ENCODE peak calls at places on chromosomes 7 and 10, in eight cellular contexts. One of them, this sample, is unnamed.

GRCh38 chr7:12686234-12686893 is 1.1 kb upstream of the ARL4A start:
- DNase-seq in AG09319: peak
- DNase-seq in T-helper 2 cell: peak
- DNase-seq in ELF-1: peak
- DNase-seq in AML-193: peak
- DNase-seq in skeletal muscle cell: no peak
- DNase-seq in thyroid gland: peak
- DNase-seq in NB4: peak
- DNase-seq in this sample: no peak

GRCh38 chr7:148773344-148773743 is 74.6 kb downstream of the CUL1 start:
- DNase-seq in AG09319: no peak
- DNase-seq in T-helper 2 cell: peak
- DNase-seq in ELF-1: no peak
- DNase-seq in AML-193: no peak
- DNase-seq in skeletal muscle cell: no peak
- DNase-seq in thyroid gland: no peak
- DNase-seq in NB4: peak
- DNase-seq in this sample: peak

GRCh38 chr7:138129551-138130165 is 53.4 kb downstream of the AKR1D1 start:
- DNase-seq in AG09319: no peak
- DNase-seq in T-helper 2 cell: no peak
- DNase-seq in ELF-1: no peak
- DNase-seq in AML-193: no peak
- DNase-seq in skeletal muscle cell: no peak
- DNase-seq in thyroid gland: no peak
- DNase-seq in NB4: no peak
- DNase-seq in this sample: no peak

GRCh38 chr7:40015790-40016296 is 65.8 kb downstream of the CDK13 start:
- DNase-seq in AG09319: no peak
- DNase-seq in T-helper 2 cell: no peak
- DNase-seq in ELF-1: no peak
- DNase-seq in AML-193: peak
- DNase-seq in skeletal muscle cell: no peak
- DNase-seq in thyroid gland: peak
- DNase-seq in NB4: peak
- DNase-seq in this sample: no peak

GRCh38 chr10:57943701-57944100 is 324.0 kb downstream of the IPMK start:
- DNase-seq in AG09319: no peak
- DNase-seq in T-helper 2 cell: no peak
- DNase-seq in ELF-1: no peak
- DNase-seq in AML-193: no peak
- DNase-seq in skeletal muscle cell: no peak
- DNase-seq in thyroid gland: no peak
- DNase-seq in NB4: no peak
- DNase-seq in this sample: no peak

GRCh38 chr7:36048902-36049240 is 104.2 kb upstream of the EEPD1 start:
- DNase-seq in AG09319: no peak
- DNase-seq in T-helper 2 cell: no peak
- DNase-seq in ELF-1: no peak
- DNase-seq in AML-193: no peak
- DNase-seq in skeletal muscle cell: no peak
- DNase-seq in thyroid gland: no peak
- DNase-seq in NB4: no peak
- DNase-seq in this sample: no peak

GRCh38 chr7:90540406-90540805 is 55.7 kb upstream of the CDK14 start:
- DNase-seq in AG09319: no peak
- DNase-seq in T-helper 2 cell: no peak
- DNase-seq in ELF-1: no peak
- DNase-seq in AML-193: no peak
- DNase-seq in skeletal muscle cell: no peak
- DNase-seq in thyroid gland: no peak
- DNase-seq in NB4: no peak
- DNase-seq in this sample: no peak

GRCh38 chr7:22001345-22002004 is 55.8 kb upstream of the CDCA7L start:
- DNase-seq in AG09319: peak
- DNase-seq in T-helper 2 cell: peak
- DNase-seq in ELF-1: peak
- DNase-seq in AML-193: peak
- DNase-seq in skeletal muscle cell: peak
- DNase-seq in thyroid gland: no peak
- DNase-seq in NB4: peak
- DNase-seq in this sample: no peak

GRCh38 chr10:95688648-95689047 is 5.1 kb downstream of the TCTN3 start:
- DNase-seq in AG09319: no peak
- DNase-seq in T-helper 2 cell: no peak
- DNase-seq in ELF-1: no peak
- DNase-seq in AML-193: no peak
- DNase-seq in skeletal muscle cell: no peak
- DNase-seq in thyroid gland: no peak
- DNase-seq in NB4: peak
- DNase-seq in this sample: no peak

GRCh38 chr7:49424109-49424508 is 349.3 kb upstream of the VWC2 start:
- DNase-seq in AG09319: no peak
- DNase-seq in T-helper 2 cell: no peak
- DNase-seq in ELF-1: no peak
- DNase-seq in AML-193: no peak
- DNase-seq in skeletal muscle cell: no peak
- DNase-seq in thyroid gland: no peak
- DNase-seq in NB4: no peak
- DNase-seq in this sample: no peak

This sample was measured in NK-92 treated with Interleukin-12 subunit alpha and Interleukin-12 subunit beta, amount 100 ng/mL, for 24 hours.